ENCODE peak calls at places on chromosomes 3 and 15, in ten cellular contexts. Y, A, T, E, B, P, K, O, H and W are unnamed samples.

GRCh38 chr3:169026543-169027181 is 636.9 kb downstream of the MECOM start:
- DNase-seq in H (no peak), P (peak; percentile 97), A (no peak), E (no peak), B (no peak), Y (no peak), T (peak; percentile 77), O (no peak), K (no peak), W (peak; percentile 66)

GRCh38 chr15:83846847-83847246 is 192.9 kb downstream of the ADAMTSL3 start:
- DNase-seq in A (no peak), Y (no peak), B (no peak), O (no peak), E (no peak), T (no peak), P (peak; percentile 78), K (no peak), H (no peak), W (peak; percentile 90)

GRCh38 chr15:28147827-28148226 is 48.7 kb upstream of the OCA2 start:
- DNase-seq in E (no peak), P (no peak), O (no peak), K (no peak), A (no peak), Y (no peak), T (no peak), B (no peak), H (no peak), W (no peak)

GRCh38 chr3:143973352-143974021 is 1.9 kb downstream of the DIPK2A start:
- DNase-seq in O (peak; percentile 23), P (peak; percentile 42), K (no peak), H (no peak), Y (no peak), A (no peak), T (peak; percentile 17), B (no peak), E (no peak), W (no peak)

GRCh38 chr3:173660645-173661299 is 263.2 kb downstream of the NLGN1 start:
- DNase-seq in Y (no peak), H (no peak), E (no peak), A (no peak), O (no peak), K (no peak), B (no peak), T (no peak), P (peak; percentile 88), W (no peak)

GRCh38 chr3:132253262-132253878 is 63.8 kb upstream of the ACP3 start:
- DNase-seq in B (peak; percentile 21), Y (peak; percentile 62), H (peak; percentile 75), O (peak; percentile 66), E (no peak), T (peak; percentile 39), K (no peak), P (peak; percentile 53), A (no peak), W (peak; percentile 41)

GRCh38 chr3:150412599-150413069 is 4.5 kb downstream of the TSC22D2 start:
- DNase-seq in B (no peak), H (no peak), O (peak; percentile 25), P (peak; percentile 89), T (no peak), Y (no peak), E (no peak), A (no peak), K (no peak), W (peak; percentile 47)

GRCh38 chr3:12898290-12898979 is 57.1 kb upstream of the RPL32 start:
- DNase-seq in E (no peak), P (no peak), H (no peak), K (no peak), Y (no peak), O (no peak), T (no peak), A (no peak), B (no peak), W (no peak)

GRCh38 chr3:171446801-171447578 is 13.2 kb downstream of the TNIK start:
- DNase-seq in T (peak; percentile 82), K (no peak), E (no peak), Y (no peak), B (no peak), H (no peak), O (no peak), A (no peak), P (peak; percentile 91), W (peak; percentile 20)

GRCh38 chr15:67024322-67024997 is 40.9 kb upstream of the SMAD3 start:
- DNase-seq in T (peak; percentile 94), B (no peak), P (peak; percentile 95), K (peak; percentile 16), E (peak; percentile 83), O (no peak), A (no peak), H (peak; percentile 95), Y (no peak), W (peak; percentile 92)

GRCh38 chr15:67024998-67025368 is 40.4 kb upstream of the SMAD3 start:
- DNase-seq in A (no peak), K (no peak), H (no peak), P (no peak), O (no peak), Y (no peak), B (no peak), E (no peak), T (no peak), W (no peak)

GRCh38 chr15:67023517-67024321 is 41.7 kb upstream of the SMAD3 start:
- DNase-seq in B (no peak), P (no peak), E (no peak), T (no peak), K (no peak), Y (no peak), A (no peak), O (no peak), H (no peak), W (no peak)

GRCh38 chr15:67025719-67026118 is 39.7 kb upstream of the SMAD3 start:
- DNase-seq in H (no peak), A (no peak), E (peak; percentile 67), T (no peak), K (no peak), B (no peak), P (peak; percentile 66), Y (no peak), O (no peak), W (no peak)

DNA sequence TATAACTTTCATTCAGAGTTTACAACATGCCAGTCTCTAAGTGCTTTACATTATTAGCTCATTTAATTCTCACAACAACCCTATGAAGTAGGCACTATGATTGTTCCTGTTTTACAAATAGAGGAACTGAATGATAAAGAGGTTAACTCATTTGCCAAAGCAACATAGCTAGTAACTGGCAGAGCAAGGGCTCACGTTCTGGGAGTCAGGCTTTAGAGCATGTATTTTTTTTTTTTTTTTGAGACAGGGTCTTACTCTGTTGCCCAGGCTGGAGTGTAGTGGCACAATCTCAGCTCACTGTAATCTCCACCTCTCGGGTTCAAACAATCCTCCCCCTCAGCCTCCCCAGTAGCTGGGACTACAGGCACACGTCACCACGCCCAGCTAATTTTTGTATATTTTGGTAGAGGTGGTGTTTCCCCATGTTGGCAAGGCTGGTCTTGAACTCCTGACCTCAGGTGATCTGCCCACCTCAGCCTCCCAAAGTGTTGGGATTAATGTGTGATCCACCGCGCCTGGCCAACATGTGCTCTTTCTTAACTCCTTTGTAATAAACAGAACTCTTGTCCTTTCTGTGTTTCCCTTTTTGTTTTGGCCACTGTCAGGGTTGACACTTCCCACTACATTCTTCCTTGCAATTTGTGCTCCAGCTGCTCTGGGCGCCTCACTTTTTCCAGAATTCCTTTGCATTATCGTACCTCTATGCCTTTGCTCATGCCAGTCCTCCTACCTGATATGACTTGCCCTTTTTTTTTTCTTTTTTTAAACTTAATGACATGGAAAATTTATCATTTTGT is 39.0 kb upstream of the SMAD3 start:
- DNase-seq in O (no peak), B (no peak), A (no peak), P (no peak), H (no peak), K (no peak), T (no peak), E (no peak), Y (no peak), W (no peak)
- H3K27ac ChIP-seq in O (no peak overlapping the region), B (no peak overlapping the region), A (no peak overlapping the region), P (peak overlapping the region; percentile 78), H (peak overlapping the region; percentile 97), K (no peak overlapping the region), T (peak overlapping the region; percentile 83), E (no peak overlapping the region), Y (no peak overlapping the region), W (peak overlapping the region; percentile 47)

GRCh38 chr15:63598467-63599400 is 1.5 kb downstream of the FBXL22 start:
- DNase-seq in B (no peak), K (no peak), O (peak; percentile 76), P (peak; percentile 32), Y (no peak), A (no peak), E (no peak), H (no peak), T (no peak), W (no peak)
- H3K27ac ChIP-seq in B (no peak overlapping the region), K (no peak overlapping the region), O (no peak overlapping the region), P (no peak overlapping the region), Y (no peak overlapping the region), A (no peak overlapping the region), E (peak overlapping the region; percentile 90), H (no peak overlapping the region), T (peak overlapping the region; percentile 83), W (no peak overlapping the region)

DNA sequence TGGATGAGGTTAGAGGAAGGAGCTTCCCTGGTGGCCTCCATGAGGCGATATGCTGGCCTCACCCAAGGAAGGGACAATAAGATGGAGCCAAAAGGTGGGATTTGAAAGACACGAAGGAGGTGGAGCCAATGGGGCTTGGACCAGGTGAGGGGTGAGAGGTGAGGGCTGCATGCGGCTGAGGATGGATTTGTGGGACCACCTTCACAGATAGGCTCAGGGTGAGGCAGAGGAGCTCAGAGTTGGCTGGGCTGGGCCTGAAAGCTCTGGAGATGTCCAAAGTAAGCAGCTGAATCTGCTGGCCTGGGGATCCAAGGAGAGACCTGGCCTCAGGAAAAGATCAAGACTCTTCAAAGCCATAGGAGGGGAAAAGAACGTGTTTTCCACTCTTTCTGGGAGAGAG is 49.8 kb downstream of the EXOG start:
- DNase-seq in O (no peak), P (no peak), H (no peak), K (no peak), T (no peak), A (no peak), B (no peak), E (no peak), Y (peak; percentile 21), W (no peak)
- H3K27ac ChIP-seq in O (no peak overlapping the region), P (no peak overlapping the region), H (no peak overlapping the region), K (no peak overlapping the region), T (no peak overlapping the region), A (no peak overlapping the region), B (no peak overlapping the region), E (no peak overlapping the region), Y (no peak overlapping the region), W (no peak overlapping the region)

DNA sequence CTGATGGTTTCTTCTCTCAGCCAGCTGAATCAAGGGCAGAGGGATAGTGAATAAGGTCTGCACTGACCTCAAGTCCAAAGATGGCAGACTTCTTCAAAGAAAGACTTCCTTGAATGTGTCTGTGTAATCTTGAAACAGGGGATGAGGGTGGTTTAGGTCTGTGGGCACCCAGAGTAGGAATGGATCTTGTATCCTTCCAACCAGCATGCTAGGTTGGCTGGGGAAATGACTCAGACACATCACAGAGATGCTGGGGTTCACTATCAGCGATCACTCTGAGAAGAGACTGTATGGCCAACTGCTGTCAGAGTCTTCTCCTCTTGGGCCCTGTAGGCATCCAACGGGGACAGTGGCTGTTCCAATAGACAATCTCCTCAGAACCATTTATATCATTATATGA is 58.3 kb downstream of the TIPARP start:
- DNase-seq in H (no peak), A (no peak), T (no peak), Y (no peak), O (no peak), K (no peak), E (no peak), P (no peak), B (no peak), W (no peak)
- H3K27ac ChIP-seq in H (no peak overlapping the region), A (no peak overlapping the region), T (no peak overlapping the region), Y (no peak overlapping the region), O (no peak overlapping the region), K (no peak overlapping the region), E (no peak overlapping the region), P (no peak overlapping the region), B (no peak overlapping the region), W (no peak overlapping the region)

GRCh38 chr3:138458774-138459499 is 24.5 kb downstream of the ESYT3 start:
- DNase-seq in Y (peak; percentile 38), T (no peak), A (no peak), P (no peak), B (no peak), H (no peak), K (no peak), E (no peak), O (no peak), W (no peak)
- H3K27ac ChIP-seq in Y (no peak overlapping the region), T (no peak overlapping the region), A (no peak overlapping the region), P (no peak overlapping the region), B (no peak overlapping the region), H (no peak overlapping the region), K (no peak overlapping the region), E (no peak overlapping the region), O (no peak overlapping the region), W (no peak overlapping the region)